ENCODE peak calls at places on chromosomes 13 and 19, in five cellular contexts. S is AG04450; T is psoas muscle; B is CD4-positive, alpha-beta T cell; U is pancreas. L is an unnamed sample.

GRCh38 chr13:21124853-21125252 is 51.5 kb downstream of the SKA3 start:
- DNase-seq in U (peak; percentile 66), S (no peak), T (no peak), B (no peak), L (no peak)

GRCh38 chr13:109312399-109312798 is 474.0 kb downstream of the IRS2 start:
- DNase-seq in S (no peak), U (no peak), B (no peak), T (no peak), L (no peak)

GRCh38 chr19:34075661-34076091 is 96.6 kb upstream of the LSM14A start:
- DNase-seq in U (no peak), S (no peak), T (no peak), B (no peak), L (no peak)

GRCh38 chr19:51219307-51219706 is 5.6 kb upstream of the CD33 start:
- DNase-seq in T (no peak), B (no peak), U (no peak), S (no peak), L (no peak)

GRCh38 chr19:33394006-33394722 is 20.7 kb downstream of the CEBPG start:
- DNase-seq in B (no peak), U (peak; percentile 57), S (no peak), T (peak; percentile 89), L (peak; percentile 47)

GRCh38 chr19:41696402-41697197 is 8.5 kb upstream of the CEACAM7 start:
- DNase-seq in U (peak; percentile 27), S (no peak), B (no peak), T (no peak), L (no peak)

GRCh38 chr13:50129923-50130685 is 114.9 kb downstream of the KCNRG start:
- DNase-seq in B (no peak), S (no peak), U (peak; percentile 68), T (peak; percentile 88), L (no peak)

GRCh38 chr13:59888408-59888807 is 275.3 kb downstream of the DIAPH3 start:
- DNase-seq in U (no peak), B (no peak), S (no peak), T (no peak), L (no peak)

GRCh38 chr19:28224441-28224840 is 988.5 kb downstream of the UQCRFS1 start:
- DNase-seq in B (no peak), T (no peak), S (no peak), U (no peak), L (no peak)

GRCh38 chr19:47663911-47664771 is 49.1 kb upstream of the EHD2 start:
- DNase-seq in B (no peak), T (peak; percentile 83), S (peak; percentile 91), U (no peak), L (peak; percentile 87)

GRCh38 chr19:57935731-57936130 is 529 bp upstream of the ZNF418 start:
- DNase-seq in U (no peak), S (no peak), T (no peak), B (no peak), L (no peak)

GRCh38 chr19:57934820-57935665 is at the start of gene ZNF418:
- DNase-seq in B (peak; percentile 6), S (peak; percentile 43), U (peak; percentile 61), T (peak; percentile 65), L (peak; percentile 59)
- H3K27ac ChIP-seq in B (peak within 1 kb of the TSS; percentile 50), S (peak within 1 kb of the TSS; percentile 11), U (peak within 1 kb of the TSS; percentile 63), T (peak within 1 kb of the TSS; percentile 58), L (peak within 1 kb of the TSS; percentile 67)

GRCh38 chr13:42329239-42329638 is 57.3 kb downstream of the AKAP11 start:
- DNase-seq in S (no peak), U (no peak), B (no peak), T (no peak), L (no peak)

GRCh38 chr13:42328672-42329071 is 56.7 kb downstream of the AKAP11 start:
- DNase-seq in U (no peak), B (no peak), T (no peak), S (no peak), L (no peak)

GRCh38 chr13:42322806-42323205 is 50.9 kb downstream of the AKAP11 start:
- DNase-seq in B (no peak), U (no peak), T (no peak), S (no peak), L (no peak)

GRCh38 chr13:42330991-42331390 is 59.0 kb downstream of the AKAP11 start:
- DNase-seq in U (no peak), T (no peak), S (no peak), B (no peak), L (no peak)

DNA sequence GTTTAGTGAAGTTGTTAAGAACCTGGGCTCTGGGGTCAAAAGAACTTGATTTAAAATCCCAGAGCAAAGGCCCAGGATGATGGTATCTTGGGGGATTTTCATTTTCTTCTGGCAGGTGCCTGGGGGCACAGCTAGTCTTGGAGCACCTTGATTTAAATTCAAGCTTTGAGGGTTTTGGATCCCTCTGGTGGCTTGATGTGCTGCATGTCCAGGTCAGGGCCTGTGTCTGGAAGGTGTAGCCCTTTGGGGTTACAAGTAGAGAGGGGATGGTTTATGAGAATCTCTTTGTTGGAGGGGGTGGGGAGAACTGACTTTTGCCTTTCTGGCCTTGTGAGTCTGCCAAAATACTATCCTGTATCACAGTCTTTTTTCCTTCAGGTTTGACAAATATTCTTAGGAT is 55.8 kb downstream of the AKAP11 start:
- DNase-seq in U (no peak), S (no peak), T (no peak), B (no peak), L (no peak)
- TF ChIP-seq CTCF in U (no peak), S (no peak), T (no peak), B (no peak), L (no peak)

GRCh38 chr19:44605547-44605946 is 7.8 kb upstream of the IGSF23 start:
- DNase-seq in B (no peak), U (no peak), T (no peak), S (no peak), L (no peak)

GRCh38 chr19:44607917-44608316 is 5.4 kb upstream of the IGSF23 start:
- DNase-seq in U (no peak), S (no peak), B (no peak), T (no peak), L (no peak)

GRCh38 chr19:44609219-44609618 is 4.1 kb upstream of the IGSF23 start:
- DNase-seq in B (no peak), T (no peak), U (no peak), S (no peak), L (no peak)

GRCh38 chr19:44608391-44608821 is 5.0 kb upstream of the IGSF23 start:
- DNase-seq in U (no peak), B (no peak), T (no peak), S (no peak), L (no peak)

GRCh38 chr19:44607049-44607448 is 6.3 kb upstream of the IGSF23 start:
- DNase-seq in T (no peak), B (no peak), U (no peak), S (no peak), L (no peak)
- H3K27ac ChIP-seq in T (peak overlapping the region; percentile 0), B (no peak overlapping the region), U (no peak overlapping the region), S (peak overlapping the region; percentile 61), L (no peak overlapping the region)

DNA sequence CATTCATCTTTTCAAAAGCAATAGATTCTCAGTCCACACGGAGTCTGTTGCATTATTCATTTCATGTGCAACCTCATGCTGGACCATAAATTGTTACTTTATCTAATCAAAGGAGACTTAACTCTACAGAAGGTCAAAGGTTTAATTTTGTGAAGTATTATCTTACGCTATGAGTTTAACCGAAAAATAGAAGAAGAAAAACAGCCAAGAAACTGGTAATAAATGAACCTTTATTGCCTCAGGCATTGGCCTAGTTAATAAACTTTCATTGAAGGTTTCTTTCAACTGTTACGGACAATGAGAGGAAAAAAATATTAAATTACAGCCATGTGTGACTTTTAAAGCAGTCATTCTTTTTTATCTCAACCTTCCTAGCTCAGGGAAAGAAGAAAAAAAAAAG is 223.5 kb downstream of the DACH1 start:
- DNase-seq in T (no peak), U (no peak), S (no peak), B (no peak), L (no peak)
- TF ChIP-seq CTCF in T (no peak), U (no peak), S (no peak), B (no peak), L (no peak)

GRCh38 chr13:73109288-73109899 is 50.6 kb downstream of the KLF5 start:
- DNase-seq in T (no peak), U (no peak), B (no peak), S (no peak), L (no peak)

GRCh38 chr13:73109969-73110368 is 51.2 kb downstream of the KLF5 start:
- DNase-seq in B (no peak), S (no peak), T (no peak), U (no peak), L (no peak)

GRCh38 chr13:73107459-73107858 is 48.7 kb downstream of the KLF5 start:
- DNase-seq in U (no peak), T (no peak), S (no peak), B (no peak), L (no peak)

GRCh38 chr13:73107970-73108369 is 49.2 kb downstream of the KLF5 start:
- DNase-seq in U (no peak), B (no peak), T (no peak), S (no peak), L (no peak)

GRCh38 chr13:73110814-73111213 is 52.0 kb downstream of the KLF5 start:
- DNase-seq in U (no peak), B (no peak), S (no peak), T (no peak), L (no peak)
- H3K27ac ChIP-seq in U (no peak overlapping the region), B (no peak overlapping the region), S (no peak overlapping the region), T (no peak overlapping the region), L (no peak overlapping the region)

GRCh38 chr13:27379126-27379525 is 45.3 kb upstream of the GTF3A start:
- DNase-seq in B (no peak), T (no peak), S (no peak), U (no peak), L (no peak)

GRCh38 chr13:27381601-27382000 is 42.8 kb upstream of the GTF3A start:
- DNase-seq in U (no peak), B (no peak), T (no peak), S (no peak), L (no peak)

GRCh38 chr13:27384285-27384684 is 40.1 kb upstream of the GTF3A start:
- DNase-seq in T (no peak), B (no peak), S (no peak), U (no peak), L (no peak)

GRCh38 chr13:27379694-27380596 is 44.5 kb upstream of the GTF3A start:
- DNase-seq in T (peak; percentile 76), S (no peak), U (peak; percentile 85), B (peak; percentile 46), L (no peak)

GRCh38 chr13:27383104-27383921 is 41.1 kb upstream of the GTF3A start:
- DNase-seq in T (no peak), S (no peak), U (no peak), B (no peak), L (no peak)
- TF ChIP-seq CTCF in T (no peak), S (no peak), U (no peak), B (no peak), L (no peak)

GRCh38 chr19:16204005-16204294 is 6.2 kb downstream of the AP1M1 start:
- DNase-seq in U (no peak), B (no peak), T (no peak), S (no peak), L (no peak)

GRCh38 chr19:16200776-16201391 is 3.2 kb downstream of the AP1M1 start:
- DNase-seq in B (no peak), T (no peak), S (no peak), U (peak; percentile 30), L (no peak)

GRCh38 chr19:16200038-16200775 is 2.5 kb downstream of the AP1M1 start:
- DNase-seq in U (no peak), B (no peak), T (peak; percentile 78), S (no peak), L (peak; percentile 69)

GRCh38 chr19:16203256-16204004 is 5.7 kb downstream of the AP1M1 start:
- DNase-seq in T (no peak), B (no peak), S (no peak), U (peak; percentile 42), L (no peak)

GRCh38 chr19:16202320-16203255 is 4.9 kb downstream of the AP1M1 start:
- DNase-seq in U (peak; percentile 27), B (no peak), T (no peak), S (no peak), L (no peak)
- H3K27ac ChIP-seq in U (no peak overlapping the region), B (no peak overlapping the region), T (no peak overlapping the region), S (no peak overlapping the region), L (no peak overlapping the region)

L was measured in lung.